ENCODE peak calls at places on chromosomes 13 and 19, in ten cellular contexts. E is stimulated activated CD4-positive, alpha-beta T cell treated with anti-CD3 and anti-CD28 coated beads, Interleukin-15, amount 100 ng/mL, for 24 hours; Z is endothelial cell; K is naive B cell; O is NCI-H2029; G is myocyte; X is DMS153; T is NCI-H1417 treated with DMSO at 0.1 percent for 48 hours; L is CD8-positive, alpha-beta T cell; A is Right ventricle myocardium superior. R is an unnamed sample.

GRCh38 chr19:46451352-46451751 is 20.0 kb downstream of the PNMA8A start:
- DNase-seq in E (no peak), Z (no peak), K (no peak), O (no peak), G (peak), X (no peak), T (no peak), L (no peak), A (no peak), R (no peak)

GRCh38 chr19:5255602-5256231 is 84.9 kb downstream of the PTPRS start:
- DNase-seq in E (no peak), Z (no peak), K (no peak), O (no peak), G (no peak), X (no peak), T (no peak), L (no peak), A (no peak), R (no peak)

GRCh38 chr13:94239135-94239534 is 240.3 kb downstream of the DCT start:
- DNase-seq in E (peak), Z (no peak), K (peak), O (no peak), G (peak), X (no peak), T (no peak), L (no peak), A (no peak), R (no peak)

GRCh38 chr13:43669101-43669500 is 117.7 kb downstream of the ENOX1 start:
- DNase-seq in E (no peak), Z (no peak), K (no peak), O (no peak), G (no peak), X (no peak), T (no peak), L (no peak), A (no peak), R (no peak)

GRCh38 chr13:40161008-40161694 is 505.3 kb downstream of the FOXO1 start:
- DNase-seq in E (no peak), Z (no peak), K (no peak), O (no peak), G (peak), X (no peak), T (no peak), L (no peak), A (no peak), R (no peak)

GRCh38 chr19:46955114-46955812 is 64.4 kb upstream of the NPAS1 start:
- DNase-seq in E (peak), Z (no peak), K (peak), O (peak), G (no peak), X (no peak), T (no peak), L (peak), A (no peak), R (no peak)

GRCh38 chr19:55670280-55671053 is 4.6 kb upstream of the EPN1 start:
- DNase-seq in E (no peak), Z (peak), K (no peak), O (no peak), G (no peak), X (no peak), T (no peak), L (no peak), A (no peak), R (no peak)

GRCh38 chr13:40271931-40272775 is 394.3 kb downstream of the FOXO1 start:
- DNase-seq in E (peak), Z (no peak), K (no peak), O (no peak), G (peak), X (no peak), T (no peak), L (peak), A (peak), R (peak)

GRCh38 chr19:36371886-36372285 is 7.1 kb downstream of the ZFP14 start:
- DNase-seq in E (no peak), Z (no peak), K (no peak), O (no peak), G (no peak), X (no peak), T (no peak), L (no peak), A (no peak), R (no peak)